ENCODE peak calls at places on chromosomes 1 and 21, in seven cellular contexts. One of them, this sample, is unnamed.

GRCh38 chr1:44947060-44947773 is 39.2 kb downstream of the EIF2B3 start:
- DNase-seq in adipocyte: peak; percentile 74
- DNase-seq in HFF-Myc: peak; percentile 73
- DNase-seq in Peyer's patch: no peak
- DNase-seq in ovary: no peak
- DNase-seq in stomach: no peak
- DNase-seq in choroid plexus epithelial cell: peak; percentile 79
- DNase-seq in this sample: peak; percentile 88

GRCh38 chr21:29499734-29500343 is 201.1 kb downstream of the BACH1 start:
- DNase-seq in adipocyte: peak; percentile 44
- DNase-seq in HFF-Myc: peak; percentile 17
- DNase-seq in Peyer's patch: no peak
- DNase-seq in ovary: no peak
- DNase-seq in stomach: no peak
- DNase-seq in choroid plexus epithelial cell: peak; percentile 75
- DNase-seq in this sample: no peak

GRCh38 chr1:25562101-25562927 is 18.9 kb downstream of the LDLRAP1 start:
- DNase-seq in adipocyte: no peak
- DNase-seq in HFF-Myc: no peak
- DNase-seq in Peyer's patch: peak; percentile 94
- DNase-seq in ovary: no peak
- DNase-seq in stomach: peak; percentile 62
- DNase-seq in choroid plexus epithelial cell: no peak
- DNase-seq in this sample: no peak

GRCh38 chr1:113109908-113110554 is 37.0 kb downstream of the LRIG2 start:
- DNase-seq in adipocyte: peak; percentile 96
- DNase-seq in HFF-Myc: peak; percentile 56
- DNase-seq in Peyer's patch: no peak
- DNase-seq in ovary: peak; percentile 48
- DNase-seq in stomach: no peak
- DNase-seq in choroid plexus epithelial cell: peak; percentile 97
- DNase-seq in this sample: peak; percentile 98

GRCh38 chr21:25515484-25516405 is 91.5 kb downstream of the MRPL39 start:
- DNase-seq in adipocyte: peak; percentile 76
- DNase-seq in HFF-Myc: no peak
- DNase-seq in Peyer's patch: no peak
- DNase-seq in ovary: no peak
- DNase-seq in stomach: no peak
- DNase-seq in choroid plexus epithelial cell: peak; percentile 62
- DNase-seq in this sample: peak; percentile 63

GRCh38 chr1:218345673-218346390 is 696 bp downstream of the TGFB2 start:
- DNase-seq in adipocyte: peak; percentile 83
- DNase-seq in HFF-Myc: no peak
- DNase-seq in Peyer's patch: no peak
- DNase-seq in ovary: peak; percentile 82
- DNase-seq in stomach: peak; percentile 53
- DNase-seq in choroid plexus epithelial cell: peak; percentile 87
- DNase-seq in this sample: peak; percentile 79

GRCh38 chr21:46056450-46056903 is 41.4 kb upstream of the COL6A2 start:
- DNase-seq in adipocyte: peak; percentile 89
- DNase-seq in HFF-Myc: no peak
- DNase-seq in Peyer's patch: no peak
- DNase-seq in ovary: peak; percentile 97
- DNase-seq in stomach: peak; percentile 44
- DNase-seq in choroid plexus epithelial cell: peak; percentile 35
- DNase-seq in this sample: peak; percentile 84

GRCh38 chr1:158203693-158204457 is 23.2 kb downstream of the CD1D start:
- DNase-seq in adipocyte: peak; percentile 90
- DNase-seq in HFF-Myc: peak; percentile 45
- DNase-seq in Peyer's patch: peak; percentile 26
- DNase-seq in ovary: no peak
- DNase-seq in stomach: no peak
- DNase-seq in choroid plexus epithelial cell: peak; percentile 84
- DNase-seq in this sample: peak; percentile 82

GRCh38 chr1:213244664-213245091 is 193.6 kb downstream of the RPS6KC1 start:
- DNase-seq in adipocyte: peak; percentile 71
- DNase-seq in HFF-Myc: peak; percentile 29
- DNase-seq in Peyer's patch: no peak
- DNase-seq in ovary: no peak
- DNase-seq in stomach: no peak
- DNase-seq in choroid plexus epithelial cell: peak; percentile 85
- DNase-seq in this sample: peak; percentile 74

GRCh38 chr1:219533280-219533679 is 79.6 kb downstream of the ZC3H11B start:
- DNase-seq in adipocyte: peak; percentile 33
- DNase-seq in HFF-Myc: no peak
- DNase-seq in Peyer's patch: no peak
- DNase-seq in ovary: no peak
- DNase-seq in stomach: no peak
- DNase-seq in choroid plexus epithelial cell: peak; percentile 40
- DNase-seq in this sample: peak; percentile 95

GRCh38 chr1:204945565-204945977 is 74.9 kb downstream of the NFASC start:
- DNase-seq in adipocyte: peak; percentile 2
- DNase-seq in HFF-Myc: no peak
- DNase-seq in Peyer's patch: no peak
- DNase-seq in ovary: no peak
- DNase-seq in stomach: no peak
- DNase-seq in choroid plexus epithelial cell: peak; percentile 3
- DNase-seq in this sample: no peak

GRCh38 chr1:2194319-2194897 is at the start of gene FAAP20:
- DNase-seq in adipocyte: peak; percentile 92
- DNase-seq in HFF-Myc: no peak
- DNase-seq in Peyer's patch: peak; percentile 67
- DNase-seq in ovary: no peak
- DNase-seq in stomach: peak; percentile 76
- DNase-seq in choroid plexus epithelial cell: peak; percentile 66
- DNase-seq in this sample: peak; percentile 65

GRCh38 chr1:51326839-51327238 is 3.5 kb downstream of the TTC39A start:
- DNase-seq in adipocyte: no peak
- DNase-seq in HFF-Myc: no peak
- DNase-seq in Peyer's patch: no peak
- DNase-seq in ovary: no peak
- DNase-seq in stomach: no peak
- DNase-seq in choroid plexus epithelial cell: no peak
- DNase-seq in this sample: no peak

GRCh38 chr1:21553116-21553926 is 44.1 kb downstream of the ALPL start:
- DNase-seq in adipocyte: peak; percentile 53
- DNase-seq in HFF-Myc: no peak
- DNase-seq in Peyer's patch: no peak
- DNase-seq in ovary: no peak
- DNase-seq in stomach: no peak
- DNase-seq in choroid plexus epithelial cell: peak; percentile 81
- DNase-seq in this sample: peak; percentile 60

GRCh38 chr1:183694035-183694434 is 40.9 kb upstream of the APOBEC4 start:
- DNase-seq in adipocyte: no peak
- DNase-seq in HFF-Myc: no peak
- DNase-seq in Peyer's patch: no peak
- DNase-seq in ovary: no peak
- DNase-seq in stomach: no peak
- DNase-seq in choroid plexus epithelial cell: peak; percentile 30
- DNase-seq in this sample: peak; percentile 29

GRCh38 chr1:8986814-8987190 is 39.4 kb downstream of the SLC2A7 start:
- DNase-seq in adipocyte: no peak
- DNase-seq in HFF-Myc: no peak
- DNase-seq in Peyer's patch: no peak
- DNase-seq in ovary: no peak
- DNase-seq in stomach: no peak
- DNase-seq in choroid plexus epithelial cell: no peak
- DNase-seq in this sample: no peak

GRCh38 chr1:210883821-210884220 is 250.1 kb downstream of the KCNH1 start:
- DNase-seq in adipocyte: peak; percentile 67
- DNase-seq in HFF-Myc: no peak
- DNase-seq in Peyer's patch: no peak
- DNase-seq in ovary: no peak
- DNase-seq in stomach: no peak
- DNase-seq in choroid plexus epithelial cell: no peak
- DNase-seq in this sample: no peak

GRCh38 chr1:173332026-173332425 is 124.9 kb upstream of the TNFSF4 start:
- DNase-seq in adipocyte: peak; percentile 32
- DNase-seq in HFF-Myc: no peak
- DNase-seq in Peyer's patch: no peak
- DNase-seq in ovary: no peak
- DNase-seq in stomach: no peak
- DNase-seq in choroid plexus epithelial cell: peak; percentile 31
- DNase-seq in this sample: peak; percentile 81

GRCh38 chr1:48003741-48004503 is 6.7 kb upstream of the TRABD2B start:
- DNase-seq in adipocyte: no peak
- DNase-seq in HFF-Myc: no peak
- DNase-seq in Peyer's patch: no peak
- DNase-seq in ovary: no peak
- DNase-seq in stomach: no peak
- DNase-seq in choroid plexus epithelial cell: no peak
- DNase-seq in this sample: no peak

GRCh38 chr1:82991569-82991968 is 1007.4 kb downstream of the TTLL7 start:
- DNase-seq in adipocyte: no peak
- DNase-seq in HFF-Myc: peak; percentile 24
- DNase-seq in Peyer's patch: no peak
- DNase-seq in ovary: no peak
- DNase-seq in stomach: no peak
- DNase-seq in choroid plexus epithelial cell: no peak
- DNase-seq in this sample: no peak

GRCh38 chr1:55476445-55477015 is 261.4 kb upstream of the USP24 start:
- DNase-seq in adipocyte: peak; percentile 66
- DNase-seq in HFF-Myc: no peak
- DNase-seq in Peyer's patch: no peak
- DNase-seq in ovary: no peak
- DNase-seq in stomach: no peak
- DNase-seq in choroid plexus epithelial cell: peak; percentile 13
- DNase-seq in this sample: no peak

GRCh38 chr21:15929536-15929935 is 199.8 kb downstream of the USP25 start:
- DNase-seq in adipocyte: no peak
- DNase-seq in HFF-Myc: no peak
- DNase-seq in Peyer's patch: no peak
- DNase-seq in ovary: no peak
- DNase-seq in stomach: no peak
- DNase-seq in choroid plexus epithelial cell: no peak
- DNase-seq in this sample: no peak

GRCh38 chr21:43304206-43304605 is 122.7 kb downstream of the SIK1 start:
- DNase-seq in adipocyte: no peak
- DNase-seq in HFF-Myc: no peak
- DNase-seq in Peyer's patch: no peak
- DNase-seq in ovary: peak; percentile 26
- DNase-seq in stomach: no peak
- DNase-seq in choroid plexus epithelial cell: no peak
- DNase-seq in this sample: no peak

DNA sequence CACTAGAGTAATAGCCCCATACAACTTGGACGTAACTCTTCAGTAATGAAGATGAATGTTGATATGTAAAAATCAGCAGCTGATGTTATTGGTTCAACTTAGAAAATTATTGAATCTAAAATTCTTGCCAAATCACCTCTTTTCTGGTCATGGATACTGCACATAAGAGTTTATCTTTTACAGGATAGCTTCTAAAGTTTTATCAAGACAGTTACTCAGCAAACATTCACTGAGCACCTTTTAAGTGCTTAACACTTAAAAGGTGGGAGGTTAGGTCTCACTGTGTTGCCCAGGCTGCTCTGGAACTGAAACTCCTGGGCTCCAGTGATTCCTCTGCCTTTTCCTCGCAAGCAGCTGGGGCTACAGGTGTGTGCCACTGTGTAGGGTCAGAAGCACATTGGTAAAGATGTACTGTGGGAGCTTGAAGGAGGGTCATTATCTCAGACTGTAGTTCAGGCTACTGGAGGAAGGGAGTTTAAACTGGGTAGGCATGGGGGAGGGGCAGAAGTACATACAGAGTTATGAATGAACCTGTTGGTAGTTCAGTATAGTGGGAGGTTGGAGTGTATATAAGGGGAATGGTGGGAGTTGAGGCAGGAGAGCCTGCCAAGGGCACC is 2.0 kb downstream of the MPZL1 start:
- DNase-seq in adipocyte: no peak
- DNase-seq in HFF-Myc: no peak
- DNase-seq in Peyer's patch: no peak
- DNase-seq in ovary: no peak
- DNase-seq in stomach: no peak
- DNase-seq in choroid plexus epithelial cell: no peak
- DNase-seq in this sample: no peak
- H3K4me3 ChIP-seq in adipocyte: peak overlapping the region; percentile 94
- H3K4me3 ChIP-seq in HFF-Myc: peak overlapping the region; percentile 84
- H3K4me3 ChIP-seq in Peyer's patch: no peak overlapping the region
- H3K4me3 ChIP-seq in ovary: peak overlapping the region; percentile 79
- H3K4me3 ChIP-seq in stomach: peak overlapping the region; percentile 94
- H3K4me3 ChIP-seq in choroid plexus epithelial cell: peak overlapping the region; percentile 81
- H3K4me3 ChIP-seq in this sample: peak overlapping the region; percentile 84

GRCh38 chr1:3610823-3611169 is 512 bp downstream of the MEGF6 start:
- DNase-seq in adipocyte: no peak
- DNase-seq in HFF-Myc: no peak
- DNase-seq in Peyer's patch: no peak
- DNase-seq in ovary: no peak
- DNase-seq in stomach: no peak
- DNase-seq in choroid plexus epithelial cell: no peak
- DNase-seq in this sample: no peak

GRCh38 chr1:3610165-3610822 is 1.0 kb downstream of the MEGF6 start:
- DNase-seq in adipocyte: peak; percentile 56
- DNase-seq in HFF-Myc: no peak
- DNase-seq in Peyer's patch: no peak
- DNase-seq in ovary: no peak
- DNase-seq in stomach: no peak
- DNase-seq in choroid plexus epithelial cell: peak; percentile 46
- DNase-seq in this sample: peak; percentile 43

GRCh38 chr1:3609769-3610157 is 1.5 kb downstream of the MEGF6 start:
- DNase-seq in adipocyte: no peak
- DNase-seq in HFF-Myc: no peak
- DNase-seq in Peyer's patch: no peak
- DNase-seq in ovary: no peak
- DNase-seq in stomach: no peak
- DNase-seq in choroid plexus epithelial cell: no peak
- DNase-seq in this sample: no peak

GRCh38 chr1:3611170-3612019 is at the start of gene MEGF6:
- DNase-seq in adipocyte: peak; percentile 80
- DNase-seq in HFF-Myc: no peak
- DNase-seq in Peyer's patch: peak; percentile 74
- DNase-seq in ovary: peak; percentile 80
- DNase-seq in stomach: peak; percentile 73
- DNase-seq in choroid plexus epithelial cell: peak; percentile 48
- DNase-seq in this sample: no peak

GRCh38 chr1:3612123-3612522 is 815 bp upstream of the MEGF6 start:
- DNase-seq in adipocyte: no peak
- DNase-seq in HFF-Myc: no peak
- DNase-seq in Peyer's patch: no peak
- DNase-seq in ovary: no peak
- DNase-seq in stomach: no peak
- DNase-seq in choroid plexus epithelial cell: no peak
- DNase-seq in this sample: no peak
- H3K4me3 ChIP-seq in adipocyte: no peak overlapping the region
- H3K4me3 ChIP-seq in HFF-Myc: peak overlapping the region; percentile 22
- H3K4me3 ChIP-seq in Peyer's patch: peak overlapping the region; percentile 53
- H3K4me3 ChIP-seq in ovary: peak overlapping the region; percentile 37
- H3K4me3 ChIP-seq in stomach: peak overlapping the region; percentile 48
- H3K4me3 ChIP-seq in choroid plexus epithelial cell: no peak overlapping the region
- H3K4me3 ChIP-seq in this sample: no peak overlapping the region

GRCh38 chr1:203650012-203650836 is 23.6 kb downstream of the ATP2B4 start:
- DNase-seq in adipocyte: peak; percentile 65
- DNase-seq in HFF-Myc: no peak
- DNase-seq in Peyer's patch: peak; percentile 68
- DNase-seq in ovary: peak; percentile 79
- DNase-seq in stomach: peak; percentile 80
- DNase-seq in choroid plexus epithelial cell: peak; percentile 64
- DNase-seq in this sample: peak; percentile 56
- H3K4me3 ChIP-seq in adipocyte: peak overlapping the region; percentile 27
- H3K4me3 ChIP-seq in HFF-Myc: no peak overlapping the region
- H3K4me3 ChIP-seq in Peyer's patch: peak overlapping the region; percentile 41
- H3K4me3 ChIP-seq in ovary: peak overlapping the region; percentile 34
- H3K4me3 ChIP-seq in stomach: peak overlapping the region; percentile 39
- H3K4me3 ChIP-seq in choroid plexus epithelial cell: peak overlapping the region; percentile 32
- H3K4me3 ChIP-seq in this sample: peak overlapping the region; percentile 41

GRCh38 chr1:88462481-88463261 is 221.4 kb upstream of the PKN2 start:
- DNase-seq in adipocyte: peak; percentile 70
- DNase-seq in HFF-Myc: no peak
- DNase-seq in Peyer's patch: no peak
- DNase-seq in ovary: peak; percentile 64
- DNase-seq in stomach: no peak
- DNase-seq in choroid plexus epithelial cell: peak; percentile 28
- DNase-seq in this sample: peak; percentile 11
- H3K4me3 ChIP-seq in adipocyte: peak overlapping the region; percentile 72
- H3K4me3 ChIP-seq in HFF-Myc: peak overlapping the region; percentile 17
- H3K4me3 ChIP-seq in Peyer's patch: peak overlapping the region; percentile 29
- H3K4me3 ChIP-seq in ovary: peak overlapping the region; percentile 44
- H3K4me3 ChIP-seq in stomach: peak overlapping the region; percentile 48
- H3K4me3 ChIP-seq in choroid plexus epithelial cell: peak overlapping the region; percentile 44
- H3K4me3 ChIP-seq in this sample: peak overlapping the region; percentile 57

This sample was measured in fibroblast of the aortic adventitia.